ENCODE peak calls at places on chromosomes 3 and 15, in six cellular contexts. One of them, this sample, is unnamed.

GRCh38 chr3:194472290-194472920 is 14.4 kb downstream of the ATP13A3 start:
- DNase-seq in stomach: no peak
- DNase-seq in left lung: no peak
- DNase-seq in left ventricle myocardium inferior: no peak
- DNase-seq in pancreas: no peak
- DNase-seq in A549: peak; percentile 25
- DNase-seq in this sample: peak; percentile 62

GRCh38 chr15:51076898-51077564 is 17.7 kb downstream of the TNFAIP8L3 start:
- DNase-seq in stomach: peak; percentile 34
- DNase-seq in left lung: peak; percentile 84
- DNase-seq in A549: no peak
- DNase-seq in left ventricle myocardium inferior: peak; percentile 52
- DNase-seq in pancreas: no peak
- DNase-seq in this sample: no peak

GRCh38 chr15:68271854-68272471 is 5.6 kb upstream of the FEM1B start:
- DNase-seq in left ventricle myocardium inferior: no peak
- DNase-seq in A549: peak; percentile 77
- DNase-seq in pancreas: no peak
- DNase-seq in left lung: no peak
- DNase-seq in stomach: no peak
- DNase-seq in this sample: no peak

GRCh38 chr15:78695046-78695671 is 54.1 kb upstream of the CHRNB4 start:
- DNase-seq in pancreas: no peak
- DNase-seq in left ventricle myocardium inferior: no peak
- DNase-seq in A549: no peak
- DNase-seq in stomach: no peak
- DNase-seq in left lung: no peak
- DNase-seq in this sample: no peak

GRCh38 chr3:100358413-100358812 is 23.9 kb downstream of the NIT2 start:
- DNase-seq in left lung: no peak
- DNase-seq in pancreas: no peak
- DNase-seq in A549: no peak
- DNase-seq in left ventricle myocardium inferior: no peak
- DNase-seq in stomach: no peak
- DNase-seq in this sample: no peak

GRCh38 chr3:192171213-192171612 is 556.1 kb downstream of the FGF12 start:
- DNase-seq in left ventricle myocardium inferior: no peak
- DNase-seq in pancreas: no peak
- DNase-seq in stomach: no peak
- DNase-seq in left lung: no peak
- DNase-seq in A549: no peak
- DNase-seq in this sample: no peak

GRCh38 chr3:167929937-167930336 is 165.8 kb downstream of the GOLIM4 start:
- DNase-seq in A549: no peak
- DNase-seq in left ventricle myocardium inferior: no peak
- DNase-seq in pancreas: no peak
- DNase-seq in left lung: no peak
- DNase-seq in stomach: no peak
- DNase-seq in this sample: no peak

GRCh38 chr3:38453075-38453913 is at the start of gene ACVR2B:
- DNase-seq in stomach: peak; percentile 94
- DNase-seq in left ventricle myocardium inferior: peak; percentile 93
- DNase-seq in pancreas: peak; percentile 91
- DNase-seq in left lung: peak; percentile 91
- DNase-seq in A549: peak; percentile 81
- DNase-seq in this sample: peak; percentile 56

GRCh38 chr15:90234519-90234988 is 545 bp downstream of the GDPGP1 start:
- DNase-seq in stomach: no peak
- DNase-seq in pancreas: no peak
- DNase-seq in left lung: no peak
- DNase-seq in A549: no peak
- DNase-seq in left ventricle myocardium inferior: no peak
- DNase-seq in this sample: no peak

GRCh38 chr15:22951381-22952280 is 28.5 kb downstream of the CYFIP1 start:
- DNase-seq in A549: no peak
- DNase-seq in left lung: no peak
- DNase-seq in stomach: no peak
- DNase-seq in left ventricle myocardium inferior: no peak
- DNase-seq in pancreas: no peak
- DNase-seq in this sample: no peak

GRCh38 chr3:189944285-189945145 is 176.2 kb downstream of the P3H2 start:
- DNase-seq in A549: no peak
- DNase-seq in left lung: no peak
- DNase-seq in pancreas: no peak
- DNase-seq in left ventricle myocardium inferior: no peak
- DNase-seq in stomach: peak; percentile 74
- DNase-seq in this sample: no peak

GRCh38 chr3:173789530-173789929 is 392.0 kb downstream of the NLGN1 start:
- DNase-seq in A549: no peak
- DNase-seq in left lung: no peak
- DNase-seq in pancreas: no peak
- DNase-seq in stomach: no peak
- DNase-seq in left ventricle myocardium inferior: no peak
- DNase-seq in this sample: no peak

GRCh38 chr3:100047455-100048141 is 66.7 kb downstream of the FILIP1L start:
- DNase-seq in left ventricle myocardium inferior: no peak
- DNase-seq in stomach: no peak
- DNase-seq in A549: peak; percentile 12
- DNase-seq in left lung: no peak
- DNase-seq in pancreas: no peak
- DNase-seq in this sample: no peak

GRCh38 chr3:1068985-1069384 is 23.8 kb upstream of the CNTN6 start:
- DNase-seq in left lung: no peak
- DNase-seq in stomach: no peak
- DNase-seq in A549: no peak
- DNase-seq in left ventricle myocardium inferior: no peak
- DNase-seq in pancreas: no peak
- DNase-seq in this sample: no peak

GRCh38 chr15:101538996-101539395 is 49.5 kb upstream of the PCSK6 start:
- DNase-seq in left lung: no peak
- DNase-seq in A549: no peak
- DNase-seq in stomach: no peak
- DNase-seq in left ventricle myocardium inferior: no peak
- DNase-seq in pancreas: no peak
- DNase-seq in this sample: no peak

GRCh38 chr3:175702956-175703355 is 843.8 kb downstream of the NAALADL2 start:
- DNase-seq in A549: no peak
- DNase-seq in left ventricle myocardium inferior: no peak
- DNase-seq in pancreas: no peak
- DNase-seq in left lung: no peak
- DNase-seq in stomach: no peak
- DNase-seq in this sample: no peak

GRCh38 chr3:194135806-194136518 is at the start of gene HES1:
- DNase-seq in left ventricle myocardium inferior: peak; percentile 93
- DNase-seq in left lung: peak; percentile 92
- DNase-seq in stomach: peak; percentile 94
- DNase-seq in pancreas: peak; percentile 92
- DNase-seq in A549: peak; percentile 81
- DNase-seq in this sample: no peak

GRCh38 chr3:15042936-15043335 is 22.2 kb downstream of the MRPS25 start:
- DNase-seq in left ventricle myocardium inferior: no peak
- DNase-seq in pancreas: no peak
- DNase-seq in left lung: no peak
- DNase-seq in stomach: no peak
- DNase-seq in A549: no peak
- DNase-seq in this sample: no peak

GRCh38 chr3:108623504-108623903 is 34.0 kb downstream of the DZIP3 start:
- DNase-seq in left ventricle myocardium inferior: no peak
- DNase-seq in A549: no peak
- DNase-seq in stomach: no peak
- DNase-seq in left lung: no peak
- DNase-seq in pancreas: no peak
- DNase-seq in this sample: no peak

GRCh38 chr15:76150508-76150907 is 90.7 kb downstream of the TMEM266 start:
- DNase-seq in A549: no peak
- DNase-seq in left ventricle myocardium inferior: no peak
- DNase-seq in stomach: peak; percentile 69
- DNase-seq in pancreas: no peak
- DNase-seq in left lung: no peak
- DNase-seq in this sample: no peak

GRCh38 chr3:50395070-50395860 is 35.9 kb upstream of the TMEM115 start:
- DNase-seq in left ventricle myocardium inferior: no peak
- DNase-seq in pancreas: no peak
- DNase-seq in left lung: no peak
- DNase-seq in stomach: peak; percentile 42
- DNase-seq in A549: no peak
- DNase-seq in this sample: no peak

GRCh38 chr15:58472821-58473581 is 41.2 kb downstream of the LIPC start:
- DNase-seq in stomach: no peak
- DNase-seq in pancreas: no peak
- DNase-seq in left ventricle myocardium inferior: no peak
- DNase-seq in A549: no peak
- DNase-seq in left lung: no peak
- DNase-seq in this sample: peak; percentile 52

GRCh38 chr3:120568624-120569023 is 27.5 kb upstream of the NDUFB4 start:
- DNase-seq in stomach: no peak
- DNase-seq in pancreas: no peak
- DNase-seq in left lung: no peak
- DNase-seq in A549: no peak
- DNase-seq in left ventricle myocardium inferior: no peak
- DNase-seq in this sample: no peak

GRCh38 chr15:77974416-77975331 is 102.8 kb downstream of the TBC1D2B start:
- DNase-seq in A549: no peak
- DNase-seq in left ventricle myocardium inferior: no peak
- DNase-seq in pancreas: no peak
- DNase-seq in stomach: no peak
- DNase-seq in left lung: no peak
- DNase-seq in this sample: no peak

GRCh38 chr3:94462931-94463330 is 400.1 kb downstream of the NSUN3 start:
- DNase-seq in left lung: no peak
- DNase-seq in stomach: no peak
- DNase-seq in left ventricle myocardium inferior: no peak
- DNase-seq in A549: no peak
- DNase-seq in pancreas: no peak
- DNase-seq in this sample: no peak

GRCh38 chr3:125006190-125006855 is 49.5 kb downstream of the HEG1 start:
- DNase-seq in left lung: no peak
- DNase-seq in A549: no peak
- DNase-seq in pancreas: no peak
- DNase-seq in stomach: no peak
- DNase-seq in left ventricle myocardium inferior: no peak
- DNase-seq in this sample: no peak

GRCh38 chr3:130395916-130396315 is 50.4 kb downstream of the COL6A5 start:
- DNase-seq in left lung: no peak
- DNase-seq in pancreas: no peak
- DNase-seq in left ventricle myocardium inferior: no peak
- DNase-seq in A549: peak; percentile 1
- DNase-seq in stomach: no peak
- DNase-seq in this sample: no peak

GRCh38 chr15:27833974-27834373 is 265.1 kb downstream of the OCA2 start:
- DNase-seq in left ventricle myocardium inferior: no peak
- DNase-seq in pancreas: no peak
- DNase-seq in A549: no peak
- DNase-seq in left lung: no peak
- DNase-seq in stomach: no peak
- DNase-seq in this sample: no peak

GRCh38 chr15:72902245-72902928 is 118.8 kb upstream of the ADPGK start:
- DNase-seq in left ventricle myocardium inferior: peak; percentile 67
- DNase-seq in left lung: no peak
- DNase-seq in stomach: peak; percentile 32
- DNase-seq in pancreas: no peak
- DNase-seq in A549: no peak
- DNase-seq in this sample: no peak

GRCh38 chr3:8660271-8660731 is 15.7 kb upstream of the SSUH2 start:
- DNase-seq in A549: no peak
- DNase-seq in left lung: no peak
- DNase-seq in left ventricle myocardium inferior: no peak
- DNase-seq in stomach: peak; percentile 25
- DNase-seq in pancreas: no peak
- DNase-seq in this sample: no peak

GRCh38 chr3:8665407-8665896 is 20.9 kb upstream of the SSUH2 start:
- DNase-seq in left ventricle myocardium inferior: no peak
- DNase-seq in A549: no peak
- DNase-seq in left lung: no peak
- DNase-seq in pancreas: no peak
- DNase-seq in stomach: no peak
- DNase-seq in this sample: no peak

GRCh38 chr3:8660781-8661180 is 16.2 kb upstream of the SSUH2 start:
- DNase-seq in left ventricle myocardium inferior: no peak
- DNase-seq in left lung: no peak
- DNase-seq in stomach: no peak
- DNase-seq in A549: no peak
- DNase-seq in pancreas: no peak
- DNase-seq in this sample: no peak

GRCh38 chr3:8662594-8662993 is 18.0 kb upstream of the SSUH2 start:
- DNase-seq in stomach: no peak
- DNase-seq in A549: no peak
- DNase-seq in left lung: no peak
- DNase-seq in left ventricle myocardium inferior: no peak
- DNase-seq in pancreas: no peak
- DNase-seq in this sample: no peak

GRCh38 chr3:8663177-8664061 is 18.8 kb upstream of the SSUH2 start:
- DNase-seq in A549: peak; percentile 82
- DNase-seq in pancreas: peak; percentile 73
- DNase-seq in left lung: no peak
- DNase-seq in stomach: peak; percentile 85
- DNase-seq in left ventricle myocardium inferior: peak; percentile 29
- DNase-seq in this sample: no peak
- H3K4me1 ChIP-seq in A549: peaks cover 25% of the 10 kb centered on the region
- H3K4me1 ChIP-seq in pancreas: peaks cover 4% of the 10 kb centered on the region
- H3K4me1 ChIP-seq in left lung: peaks cover 6% of the 10 kb centered on the region
- H3K4me1 ChIP-seq in stomach: peaks cover 28% of the 10 kb centered on the region
- H3K4me1 ChIP-seq in left ventricle myocardium inferior: peaks cover 39% of the 10 kb centered on the region
- H3K4me1 ChIP-seq in this sample: no peaks in the 10 kb centered on the region

DNA sequence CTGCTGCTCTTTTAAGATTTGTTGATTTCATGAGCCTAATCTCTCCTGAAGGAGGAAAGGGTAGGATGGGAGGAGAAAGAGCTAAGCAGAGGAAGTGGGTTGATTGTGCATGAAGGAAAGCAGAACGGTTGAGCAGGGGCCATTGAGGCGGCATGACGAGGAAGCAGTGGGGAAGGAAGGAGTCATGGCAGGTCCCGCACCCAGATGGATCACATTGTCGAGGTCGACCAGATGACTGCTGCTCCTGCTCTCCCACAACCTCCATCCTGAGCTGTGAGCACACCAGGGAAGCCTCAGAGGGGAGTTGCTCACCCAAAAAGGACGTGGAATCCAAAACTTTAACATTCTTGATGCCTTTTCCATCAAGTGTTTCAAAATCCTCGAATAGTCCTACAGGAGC is 42.8 kb downstream of the ABTB1 start:
- DNase-seq in left lung: no peak
- DNase-seq in stomach: no peak
- DNase-seq in A549: no peak
- DNase-seq in pancreas: no peak
- DNase-seq in left ventricle myocardium inferior: no peak
- DNase-seq in this sample: no peak
- H3K27ac ChIP-seq in left lung: no peak overlapping the region
- H3K27ac ChIP-seq in stomach: no peak overlapping the region
- H3K27ac ChIP-seq in A549: no peak overlapping the region
- H3K27ac ChIP-seq in pancreas: no peak overlapping the region
- H3K27ac ChIP-seq in left ventricle myocardium inferior: peak overlapping the region; percentile 96
- H3K27ac ChIP-seq in this sample: no peak overlapping the region

GRCh38 chr3:28278918-28279317 is 37.5 kb downstream of the CMC1 start:
- DNase-seq in stomach: no peak
- DNase-seq in left lung: no peak
- DNase-seq in pancreas: no peak
- DNase-seq in A549: no peak
- DNase-seq in left ventricle myocardium inferior: no peak
- DNase-seq in this sample: no peak
- H3K4me1 ChIP-seq in stomach: peaks cover 16% of the 10 kb centered on the region
- H3K4me1 ChIP-seq in left lung: no peaks in the 10 kb centered on the region
- H3K4me1 ChIP-seq in pancreas: no peaks in the 10 kb centered on the region
- H3K4me1 ChIP-seq in A549: no peaks in the 10 kb centered on the region
- H3K4me1 ChIP-seq in left ventricle myocardium inferior: peaks cover 17% of the 10 kb centered on the region
- H3K4me1 ChIP-seq in this sample: no peaks in the 10 kb centered on the region

GRCh38 chr3:53346514-53346913 is 829 bp downstream of the DCP1A start:
- DNase-seq in left ventricle myocardium inferior: no peak
- DNase-seq in pancreas: no peak
- DNase-seq in A549: no peak
- DNase-seq in stomach: no peak
- DNase-seq in left lung: no peak
- DNase-seq in this sample: no peak
- H3K27ac ChIP-seq in left ventricle myocardium inferior: peak overlapping the region; percentile 96
- H3K27ac ChIP-seq in pancreas: no peak overlapping the region
- H3K27ac ChIP-seq in A549: peak overlapping the region; percentile 99
- H3K27ac ChIP-seq in stomach: peak overlapping the region; percentile 98
- H3K27ac ChIP-seq in left lung: no peak overlapping the region
- H3K27ac ChIP-seq in this sample: peak overlapping the region; percentile 99

This sample was measured in CD4-positive, alpha-beta memory T cell.